ENCODE peak calls at places on chromosome 13, in four cellular contexts. U is CD8-positive, alpha-beta T cell; O is H1; Z is HCT116. S is an unnamed sample.

GRCh38 chr13:36030670-36031331 is 100.4 kb downstream of the DCLK1 start:
- DNase-seq in U (no peak), O (no peak), Z (no peak), S (no peak)

GRCh38 chr13:76523740-76524382 is 362.3 kb downstream of the KCTD12 start:
- DNase-seq in U (no peak), O (no peak), Z (no peak), S (no peak)

GRCh38 chr13:36907801-36908200 is 12.2 kb downstream of the SMAD9 start:
- DNase-seq in U (no peak), O (no peak), Z (no peak), S (no peak)

GRCh38 chr13:30862707-30863106 is 43.4 kb upstream of the MEDAG start:
- DNase-seq in U (no peak), O (no peak), Z (no peak), S (no peak)

GRCh38 chr13:85657942-85658341 is 141.3 kb downstream of the SLITRK6 start:
- DNase-seq in U (no peak), O (no peak), Z (no peak), S (no peak)

GRCh38 chr13:19658192-19658591 is 24.7 kb downstream of the MPHOSPH8 start:
- DNase-seq in U (no peak), O (no peak), Z (no peak), S (no peak)

GRCh38 chr13:109904218-109904617 is 117.8 kb upstream of the IRS2 start:
- DNase-seq in U (no peak), O (no peak), Z (peak), S (no peak)

GRCh38 chr13:112849500-112849899 is 119.5 kb upstream of the MCF2L start:
- DNase-seq in U (no peak), O (no peak), Z (no peak), S (no peak)

GRCh38 chr13:30142502-30143211 is 164.7 kb downstream of the KATNAL1 start:
- DNase-seq in U (no peak), O (no peak), Z (peak), S (no peak)

GRCh38 chr13:40993119-40993518 is 26.0 kb downstream of the ELF1 start:
- DNase-seq in U (no peak), O (no peak), Z (no peak), S (no peak)

GRCh38 chr13:66400292-66400691 is 829.8 kb downstream of the PCDH9 start:
- DNase-seq in U (no peak), O (no peak), Z (no peak), S (no peak)

GRCh38 chr13:50511877-50512332 is 331.6 kb downstream of the DLEU7 start:
- DNase-seq in U (no peak), O (no peak), Z (no peak), S (peak)

GRCh38 chr13:104106705-104107393 is 1040.6 kb upstream of the SLC10A2 start:
- DNase-seq in U (no peak), O (peak), Z (no peak), S (no peak)

GRCh38 chr13:76856141-76856571 is 30.0 kb downstream of the KCTD12 start:
- DNase-seq in U (no peak), O (no peak), Z (no peak), S (no peak)

GRCh38 chr13:46858163-46858562 is 38.7 kb downstream of the HTR2A start:
- DNase-seq in U (no peak), O (no peak), Z (no peak), S (no peak)

GRCh38 chr13:25207291-25207690 is 35.2 kb upstream of the AMER2 start:
- DNase-seq in U (no peak), O (no peak), Z (no peak), S (no peak)

GRCh38 chr13:106383791-106384190 is 151.7 kb downstream of the EFNB2 start:
- DNase-seq in U (no peak), O (no peak), Z (no peak), S (no peak)

GRCh38 chr13:100611678-100612492 is 23.3 kb upstream of the GGACT start:
- DNase-seq in U (no peak), O (no peak), Z (no peak), S (no peak)

GRCh38 chr13:96636310-96636709 is 358.0 kb downstream of the OXGR1 start:
- DNase-seq in U (no peak), O (no peak), Z (no peak), S (no peak)

GRCh38 chr13:100658363-100658762 is 16.2 kb downstream of the TMTC4 start:
- DNase-seq in U (no peak), O (no peak), Z (no peak), S (peak)

GRCh38 chr13:57633950-57634828 is 2.6 kb downstream of the PCDH17 start:
- DNase-seq in U (no peak), O (no peak), Z (no peak), S (no peak)

GRCh38 chr13:51158923-51159322 is 47.8 kb upstream of the C13orf42 start:
- DNase-seq in U (no peak), O (no peak), Z (no peak), S (no peak)

GRCh38 chr13:31151837-31152236 is 9.9 kb downstream of the HSPH1 start:
- DNase-seq in U (no peak), O (no peak), Z (no peak), S (no peak)

GRCh38 chr13:22030321-22030720 is 359.4 kb downstream of the FGF9 start:
- DNase-seq in U (no peak), O (no peak), Z (no peak), S (no peak)

GRCh38 chr13:109704771-109705628 is 81.4 kb downstream of the IRS2 start:
- DNase-seq in U (no peak), O (no peak), Z (no peak), S (peak)

GRCh38 chr13:39663958-39664357 is 8.5 kb downstream of the COG6 start:
- DNase-seq in U (no peak), O (no peak), Z (no peak), S (no peak)

GRCh38 chr13:80215368-80215767 is 125.6 kb downstream of the SPRY2 start:
- DNase-seq in U (no peak), O (no peak), Z (no peak), S (no peak)

GRCh38 chr13:85985791-85986190 is 186.6 kb upstream of the SLITRK6 start:
- DNase-seq in U (no peak), O (no peak), Z (no peak), S (no peak)

GRCh38 chr13:90801621-90802020 is 545.9 kb upstream of the MIR17HG start:
- DNase-seq in U (no peak), O (no peak), Z (no peak), S (no peak)

GRCh38 chr13:44543424-44543823 is 32.7 kb downstream of the TSC22D1 start:
- DNase-seq in U (no peak), O (no peak), Z (no peak), S (no peak)

GRCh38 chr13:22926176-22927007 is 254.4 kb upstream of the SGCG start:
- DNase-seq in U (no peak), O (peak), Z (no peak), S (no peak)

GRCh38 chr13:37313383-37313782 is 207.9 kb upstream of the CSNK1A1L start:
- DNase-seq in U (no peak), O (no peak), Z (no peak), S (no peak)

GRCh38 chr13:106796280-106797047 is 228.5 kb upstream of the ARGLU1 start:
- DNase-seq in U (no peak), O (peak), Z (no peak), S (no peak)

GRCh38 chr13:27053902-27054595 is 117.6 kb downstream of the USP12 start:
- DNase-seq in U (no peak), O (no peak), Z (peak), S (no peak)

GRCh38 chr13:67223742-67224141 is 6.4 kb downstream of the PCDH9 start:
- DNase-seq in U (no peak), O (no peak), Z (no peak), S (no peak)